ENCODE peak calls at places on chromosomes 16 and 17, in eight cellular contexts. One of them, this sample, is unnamed.

GRCh38 chr17:57720636-57721035 is 24.5 kb downstream of the CCDC182 start:
- DNase-seq in GM04504: no peak
- DNase-seq in activated CD4-positive, alpha-beta T cell treated with anti-CD3 and anti-CD28 coated beads, Interleukin-2, amount 50 U/mL, for 24 hours: no peak
- DNase-seq in HFF-Myc: no peak
- DNase-seq in A549: no peak
- DNase-seq in NCI-H1436: no peak
- DNase-seq in AG09319: no peak
- DNase-seq in stimulated activated CD8-positive, alpha-beta memory T cell treated with anti-CD3 and anti-CD28 coated beads, Interleukin-15, amount 100 ng/mL, for 24 hours: no peak
- DNase-seq in this sample: no peak

GRCh38 chr17:79607941-79608728 is 2.7 kb downstream of the RBFOX3 start:
- DNase-seq in GM04504: no peak
- DNase-seq in activated CD4-positive, alpha-beta T cell treated with anti-CD3 and anti-CD28 coated beads, Interleukin-2, amount 50 U/mL, for 24 hours: no peak
- DNase-seq in HFF-Myc: no peak
- DNase-seq in A549: peak
- DNase-seq in NCI-H1436: no peak
- DNase-seq in AG09319: no peak
- DNase-seq in stimulated activated CD8-positive, alpha-beta memory T cell treated with anti-CD3 and anti-CD28 coated beads, Interleukin-15, amount 100 ng/mL, for 24 hours: no peak
- DNase-seq in this sample: peak

GRCh38 chr17:57043276-57043675 is 41.8 kb upstream of the AKAP1 start:
- DNase-seq in GM04504: no peak
- DNase-seq in activated CD4-positive, alpha-beta T cell treated with anti-CD3 and anti-CD28 coated beads, Interleukin-2, amount 50 U/mL, for 24 hours: no peak
- DNase-seq in HFF-Myc: no peak
- DNase-seq in A549: no peak
- DNase-seq in NCI-H1436: no peak
- DNase-seq in AG09319: no peak
- DNase-seq in stimulated activated CD8-positive, alpha-beta memory T cell treated with anti-CD3 and anti-CD28 coated beads, Interleukin-15, amount 100 ng/mL, for 24 hours: no peak
- DNase-seq in this sample: no peak

GRCh38 chr16:27698266-27698665 is 148.3 kb downstream of the KATNIP start:
- DNase-seq in GM04504: no peak
- DNase-seq in activated CD4-positive, alpha-beta T cell treated with anti-CD3 and anti-CD28 coated beads, Interleukin-2, amount 50 U/mL, for 24 hours: no peak
- DNase-seq in HFF-Myc: no peak
- DNase-seq in A549: no peak
- DNase-seq in NCI-H1436: no peak
- DNase-seq in AG09319: no peak
- DNase-seq in stimulated activated CD8-positive, alpha-beta memory T cell treated with anti-CD3 and anti-CD28 coated beads, Interleukin-15, amount 100 ng/mL, for 24 hours: no peak
- DNase-seq in this sample: no peak

GRCh38 chr17:76408037-76408849 is 23.8 kb downstream of the SPHK1 start:
- DNase-seq in GM04504: no peak
- DNase-seq in activated CD4-positive, alpha-beta T cell treated with anti-CD3 and anti-CD28 coated beads, Interleukin-2, amount 50 U/mL, for 24 hours: peak
- DNase-seq in HFF-Myc: no peak
- DNase-seq in A549: peak
- DNase-seq in NCI-H1436: peak
- DNase-seq in AG09319: no peak
- DNase-seq in stimulated activated CD8-positive, alpha-beta memory T cell treated with anti-CD3 and anti-CD28 coated beads, Interleukin-15, amount 100 ng/mL, for 24 hours: no peak
- DNase-seq in this sample: peak

GRCh38 chr17:36524428-36524876 is 10.2 kb downstream of the MYO19 start:
- DNase-seq in GM04504: no peak
- DNase-seq in activated CD4-positive, alpha-beta T cell treated with anti-CD3 and anti-CD28 coated beads, Interleukin-2, amount 50 U/mL, for 24 hours: peak
- DNase-seq in HFF-Myc: no peak
- DNase-seq in A549: no peak
- DNase-seq in NCI-H1436: no peak
- DNase-seq in AG09319: no peak
- DNase-seq in stimulated activated CD8-positive, alpha-beta memory T cell treated with anti-CD3 and anti-CD28 coated beads, Interleukin-15, amount 100 ng/mL, for 24 hours: no peak
- DNase-seq in this sample: no peak

GRCh38 chr17:81148986-81149533 is 16.2 kb upstream of the PVALEF start:
- DNase-seq in GM04504: no peak
- DNase-seq in activated CD4-positive, alpha-beta T cell treated with anti-CD3 and anti-CD28 coated beads, Interleukin-2, amount 50 U/mL, for 24 hours: no peak
- DNase-seq in HFF-Myc: no peak
- DNase-seq in A549: no peak
- DNase-seq in NCI-H1436: no peak
- DNase-seq in AG09319: no peak
- DNase-seq in stimulated activated CD8-positive, alpha-beta memory T cell treated with anti-CD3 and anti-CD28 coated beads, Interleukin-15, amount 100 ng/mL, for 24 hours: no peak
- DNase-seq in this sample: no peak

GRCh38 chr16:3020604-3021448 is 658 bp downstream of the TNFRSF12A start:
- DNase-seq in GM04504: peak
- DNase-seq in activated CD4-positive, alpha-beta T cell treated with anti-CD3 and anti-CD28 coated beads, Interleukin-2, amount 50 U/mL, for 24 hours: no peak
- DNase-seq in HFF-Myc: peak
- DNase-seq in A549: peak
- DNase-seq in NCI-H1436: no peak
- DNase-seq in AG09319: peak
- DNase-seq in stimulated activated CD8-positive, alpha-beta memory T cell treated with anti-CD3 and anti-CD28 coated beads, Interleukin-15, amount 100 ng/mL, for 24 hours: no peak
- DNase-seq in this sample: peak

GRCh38 chr17:64103751-64104364 is 26.1 kb downstream of the ERN1 start:
- DNase-seq in GM04504: no peak
- DNase-seq in activated CD4-positive, alpha-beta T cell treated with anti-CD3 and anti-CD28 coated beads, Interleukin-2, amount 50 U/mL, for 24 hours: no peak
- DNase-seq in HFF-Myc: no peak
- DNase-seq in A549: no peak
- DNase-seq in NCI-H1436: no peak
- DNase-seq in AG09319: no peak
- DNase-seq in stimulated activated CD8-positive, alpha-beta memory T cell treated with anti-CD3 and anti-CD28 coated beads, Interleukin-15, amount 100 ng/mL, for 24 hours: no peak
- DNase-seq in this sample: no peak

GRCh38 chr16:1450218-1450617 is 5.9 kb upstream of the CCDC154 start:
- DNase-seq in GM04504: no peak
- DNase-seq in activated CD4-positive, alpha-beta T cell treated with anti-CD3 and anti-CD28 coated beads, Interleukin-2, amount 50 U/mL, for 24 hours: no peak
- DNase-seq in HFF-Myc: no peak
- DNase-seq in A549: no peak
- DNase-seq in NCI-H1436: no peak
- DNase-seq in AG09319: no peak
- DNase-seq in stimulated activated CD8-positive, alpha-beta memory T cell treated with anti-CD3 and anti-CD28 coated beads, Interleukin-15, amount 100 ng/mL, for 24 hours: no peak
- DNase-seq in this sample: no peak

GRCh38 chr17:80512233-80512632 is 32.4 kb upstream of the RPTOR start:
- DNase-seq in GM04504: peak
- DNase-seq in activated CD4-positive, alpha-beta T cell treated with anti-CD3 and anti-CD28 coated beads, Interleukin-2, amount 50 U/mL, for 24 hours: no peak
- DNase-seq in HFF-Myc: no peak
- DNase-seq in A549: peak
- DNase-seq in NCI-H1436: no peak
- DNase-seq in AG09319: no peak
- DNase-seq in stimulated activated CD8-positive, alpha-beta memory T cell treated with anti-CD3 and anti-CD28 coated beads, Interleukin-15, amount 100 ng/mL, for 24 hours: no peak
- DNase-seq in this sample: no peak

GRCh38 chr17:71548540-71549190 is 572.2 kb upstream of the SOX9 start:
- DNase-seq in GM04504: no peak
- DNase-seq in activated CD4-positive, alpha-beta T cell treated with anti-CD3 and anti-CD28 coated beads, Interleukin-2, amount 50 U/mL, for 24 hours: no peak
- DNase-seq in HFF-Myc: no peak
- DNase-seq in A549: no peak
- DNase-seq in NCI-H1436: no peak
- DNase-seq in AG09319: no peak
- DNase-seq in stimulated activated CD8-positive, alpha-beta memory T cell treated with anti-CD3 and anti-CD28 coated beads, Interleukin-15, amount 100 ng/mL, for 24 hours: no peak
- DNase-seq in this sample: no peak

GRCh38 chr17:82152556-82153294 is 54.7 kb upstream of the FASN start:
- DNase-seq in GM04504: no peak
- DNase-seq in activated CD4-positive, alpha-beta T cell treated with anti-CD3 and anti-CD28 coated beads, Interleukin-2, amount 50 U/mL, for 24 hours: no peak
- DNase-seq in HFF-Myc: no peak
- DNase-seq in A549: no peak
- DNase-seq in NCI-H1436: no peak
- DNase-seq in AG09319: no peak
- DNase-seq in stimulated activated CD8-positive, alpha-beta memory T cell treated with anti-CD3 and anti-CD28 coated beads, Interleukin-15, amount 100 ng/mL, for 24 hours: no peak
- DNase-seq in this sample: no peak

GRCh38 chr17:79741751-79742588 is 11.2 kb downstream of the ENPP7 start:
- DNase-seq in GM04504: no peak
- DNase-seq in activated CD4-positive, alpha-beta T cell treated with anti-CD3 and anti-CD28 coated beads, Interleukin-2, amount 50 U/mL, for 24 hours: peak
- DNase-seq in HFF-Myc: no peak
- DNase-seq in A549: peak
- DNase-seq in NCI-H1436: peak
- DNase-seq in AG09319: no peak
- DNase-seq in stimulated activated CD8-positive, alpha-beta memory T cell treated with anti-CD3 and anti-CD28 coated beads, Interleukin-15, amount 100 ng/mL, for 24 hours: peak
- DNase-seq in this sample: peak

GRCh38 chr16:75789237-75789636 is 62.9 kb upstream of the CPHXL start:
- DNase-seq in GM04504: peak
- DNase-seq in activated CD4-positive, alpha-beta T cell treated with anti-CD3 and anti-CD28 coated beads, Interleukin-2, amount 50 U/mL, for 24 hours: no peak
- DNase-seq in HFF-Myc: peak
- DNase-seq in A549: peak
- DNase-seq in NCI-H1436: peak
- DNase-seq in AG09319: peak
- DNase-seq in stimulated activated CD8-positive, alpha-beta memory T cell treated with anti-CD3 and anti-CD28 coated beads, Interleukin-15, amount 100 ng/mL, for 24 hours: no peak
- DNase-seq in this sample: peak

GRCh38 chr17:81303385-81303784 is 8.3 kb upstream of the SLC38A10 start:
- DNase-seq in GM04504: no peak
- DNase-seq in activated CD4-positive, alpha-beta T cell treated with anti-CD3 and anti-CD28 coated beads, Interleukin-2, amount 50 U/mL, for 24 hours: no peak
- DNase-seq in HFF-Myc: no peak
- DNase-seq in A549: no peak
- DNase-seq in NCI-H1436: no peak
- DNase-seq in AG09319: no peak
- DNase-seq in stimulated activated CD8-positive, alpha-beta memory T cell treated with anti-CD3 and anti-CD28 coated beads, Interleukin-15, amount 100 ng/mL, for 24 hours: no peak
- DNase-seq in this sample: no peak

GRCh38 chr16:68200120-68200783 is 35.7 kb downstream of the ESRP2 start:
- DNase-seq in GM04504: no peak
- DNase-seq in activated CD4-positive, alpha-beta T cell treated with anti-CD3 and anti-CD28 coated beads, Interleukin-2, amount 50 U/mL, for 24 hours: no peak
- DNase-seq in HFF-Myc: no peak
- DNase-seq in A549: peak
- DNase-seq in NCI-H1436: no peak
- DNase-seq in AG09319: no peak
- DNase-seq in stimulated activated CD8-positive, alpha-beta memory T cell treated with anti-CD3 and anti-CD28 coated beads, Interleukin-15, amount 100 ng/mL, for 24 hours: no peak
- DNase-seq in this sample: no peak

GRCh38 chr17:67280279-67280678 is 35.3 kb upstream of the HELZ start:
- DNase-seq in GM04504: no peak
- DNase-seq in activated CD4-positive, alpha-beta T cell treated with anti-CD3 and anti-CD28 coated beads, Interleukin-2, amount 50 U/mL, for 24 hours: no peak
- DNase-seq in HFF-Myc: no peak
- DNase-seq in A549: no peak
- DNase-seq in NCI-H1436: no peak
- DNase-seq in AG09319: no peak
- DNase-seq in stimulated activated CD8-positive, alpha-beta memory T cell treated with anti-CD3 and anti-CD28 coated beads, Interleukin-15, amount 100 ng/mL, for 24 hours: no peak
- DNase-seq in this sample: no peak

GRCh38 chr16:72896719-72897118 is 151.2 kb downstream of the ZFHX3 start:
- DNase-seq in GM04504: no peak
- DNase-seq in activated CD4-positive, alpha-beta T cell treated with anti-CD3 and anti-CD28 coated beads, Interleukin-2, amount 50 U/mL, for 24 hours: no peak
- DNase-seq in HFF-Myc: no peak
- DNase-seq in A549: no peak
- DNase-seq in NCI-H1436: no peak
- DNase-seq in AG09319: no peak
- DNase-seq in stimulated activated CD8-positive, alpha-beta memory T cell treated with anti-CD3 and anti-CD28 coated beads, Interleukin-15, amount 100 ng/mL, for 24 hours: no peak
- DNase-seq in this sample: no peak

GRCh38 chr17:69286257-69286656 is 40.7 kb downstream of the ABCA5 start:
- DNase-seq in GM04504: no peak
- DNase-seq in activated CD4-positive, alpha-beta T cell treated with anti-CD3 and anti-CD28 coated beads, Interleukin-2, amount 50 U/mL, for 24 hours: no peak
- DNase-seq in HFF-Myc: no peak
- DNase-seq in A549: no peak
- DNase-seq in NCI-H1436: no peak
- DNase-seq in AG09319: no peak
- DNase-seq in stimulated activated CD8-positive, alpha-beta memory T cell treated with anti-CD3 and anti-CD28 coated beads, Interleukin-15, amount 100 ng/mL, for 24 hours: no peak
- DNase-seq in this sample: no peak

GRCh38 chr17:38885044-38885727 is 15.3 kb downstream of the LASP1 start:
- DNase-seq in GM04504: no peak
- DNase-seq in activated CD4-positive, alpha-beta T cell treated with anti-CD3 and anti-CD28 coated beads, Interleukin-2, amount 50 U/mL, for 24 hours: no peak
- DNase-seq in HFF-Myc: no peak
- DNase-seq in A549: no peak
- DNase-seq in NCI-H1436: no peak
- DNase-seq in AG09319: no peak
- DNase-seq in stimulated activated CD8-positive, alpha-beta memory T cell treated with anti-CD3 and anti-CD28 coated beads, Interleukin-15, amount 100 ng/mL, for 24 hours: no peak
- DNase-seq in this sample: no peak

GRCh38 chr16:63702981-63703590 is 1418.8 kb downstream of the CDH11 start:
- DNase-seq in GM04504: no peak
- DNase-seq in activated CD4-positive, alpha-beta T cell treated with anti-CD3 and anti-CD28 coated beads, Interleukin-2, amount 50 U/mL, for 24 hours: no peak
- DNase-seq in HFF-Myc: no peak
- DNase-seq in A549: no peak
- DNase-seq in NCI-H1436: no peak
- DNase-seq in AG09319: no peak
- DNase-seq in stimulated activated CD8-positive, alpha-beta memory T cell treated with anti-CD3 and anti-CD28 coated beads, Interleukin-15, amount 100 ng/mL, for 24 hours: no peak
- DNase-seq in this sample: no peak